ENCODE peak calls at places on chromosomes 5 and 9, in ten cellular contexts. Z is upper lobe of right lung, E is endothelial cell of umbilical vein, F is colonic mucosa, G is IMR-90, K is pancreas, N is A549, O is gastrocnemius medialis, C is cardiac muscle cell, J is PC-3. U is an unnamed sample.
A peak's percentile ranks its signal among the peaks of the same experiment; 100 is the strongest.

GRCh38 chr5:146867996-146868708 is 10.4 kb downstream of the PPP2R2B start:
- DNase-seq in C (no peak), J (no peak), K (no peak), O (no peak), E (no peak), G (no peak), F (no peak), Z (no peak), N (no peak), U (no peak)

GRCh38 chr5:52893863-52894262 is 95.3 kb upstream of the ITGA2 start:
- DNase-seq in N (no peak), K (no peak), G (no peak), C (no peak), O (no peak), F (no peak), J (no peak), Z (no peak), E (no peak), U (no peak)

GRCh38 chr9:81719972-81720371 is 30.6 kb upstream of the TLE1 start:
- DNase-seq in Z (no peak), K (no peak), O (no peak), C (no peak), J (no peak), E (no peak), G (no peak), N (no peak), F (no peak), U (no peak)

GRCh38 chr5:354581-355378 is 33.3 kb downstream of the AHRR start:
- DNase-seq in Z (no peak), G (no peak), F (no peak), N (no peak), O (no peak), J (no peak), C (no peak), K (no peak), E (no peak), U (no peak)

GRCh38 chr9:19127881-19128719 is 808 bp upstream of the PLIN2 start:
- DNase-seq in Z (peak; percentile 71), G (no peak), O (no peak), J (no peak), C (peak; percentile 58), F (peak; percentile 50), N (peak; percentile 29), E (peak; percentile 59), K (peak; percentile 43), U (peak; percentile 66)

GRCh38 chr5:134479839-134480238 is 45.6 kb upstream of the JADE2 start:
- DNase-seq in Z (no peak), O (no peak), C (no peak), N (no peak), K (no peak), E (no peak), G (no peak), F (no peak), J (no peak), U (no peak)

GRCh38 chr5:150502106-150502505 is 5.8 kb upstream of the NDST1 start:
- DNase-seq in C (no peak), J (no peak), O (no peak), N (no peak), K (no peak), G (peak; percentile 49), E (no peak), Z (no peak), F (no peak), U (no peak)

GRCh38 chr5:6632324-6632930 is 417 bp downstream of the NSUN2 start:
- DNase-seq in K (no peak), C (peak; percentile 36), O (no peak), G (no peak), F (no peak), Z (no peak), E (no peak), J (peak; percentile 55), N (no peak), U (no peak)

GRCh38 chr9:79570449-79571308 is 1.1 kb upstream of the TLE4 start:
- DNase-seq in J (peak; percentile 12), E (peak; percentile 34), N (peak; percentile 69), F (peak; percentile 34), Z (peak; percentile 79), C (peak; percentile 59), G (peak; percentile 63), O (peak; percentile 11), K (peak; percentile 73), U (peak; percentile 55)

GRCh38 chr9:137315581-137316011 is 13.5 kb upstream of the NRARP start:
- DNase-seq in J (no peak), K (peak; percentile 79), E (no peak), O (no peak), F (no peak), G (no peak), N (peak; percentile 14), Z (no peak), C (no peak), U (no peak)

GRCh38 chr9:7169717-7170348 is 412.1 kb downstream of the KDM4C start:
- DNase-seq in C (peak; percentile 53), N (no peak), O (no peak), Z (no peak), J (no peak), F (no peak), K (no peak), G (peak; percentile 22), E (no peak), U (no peak)

GRCh38 chr9:85742630-85742928 is 825 bp upstream of the AGTPBP1 start:
- DNase-seq in C (peak; percentile 73), G (peak; percentile 72), J (peak; percentile 40), N (peak; percentile 20), Z (no peak), O (no peak), K (no peak), F (no peak), E (no peak), U (no peak)

GRCh38 chr5:51433052-51433710 is 49.9 kb downstream of the ISL1 start:
- DNase-seq in K (no peak), E (peak; percentile 37), J (peak; percentile 65), O (no peak), F (no peak), N (no peak), Z (no peak), C (no peak), G (no peak), U (no peak)

GRCh38 chr5:17258429-17258828 is 41.0 kb downstream of the BASP1 start:
- DNase-seq in G (peak; percentile 68), K (no peak), E (no peak), C (no peak), O (no peak), F (no peak), Z (no peak), N (no peak), J (peak; percentile 98), U (no peak)

GRCh38 chr9:20620658-20621552 is 1.4 kb downstream of the MLLT3 start:
- DNase-seq in G (peak; percentile 53), F (peak; percentile 57), Z (peak; percentile 73), C (peak; percentile 48), O (peak; percentile 17), E (peak; percentile 54), J (peak; percentile 3), K (peak; percentile 60), N (peak; percentile 26), U (peak; percentile 59)

GRCh38 chr9:20616808-20617207 is 5.5 kb downstream of the MLLT3 start:
- DNase-seq in O (no peak), K (no peak), G (no peak), E (no peak), C (no peak), Z (no peak), J (no peak), F (no peak), N (no peak), U (no peak)

GRCh38 chr9:20619492-20619860 is 2.8 kb downstream of the MLLT3 start:
- DNase-seq in F (no peak), E (no peak), G (no peak), Z (no peak), C (no peak), N (no peak), J (peak; percentile 22), O (no peak), K (no peak), U (no peak)

GRCh38 chr9:20621553-20622329 is 558 bp downstream of the MLLT3 start:
- DNase-seq in J (peak; percentile 26), C (peak; percentile 85), K (peak; percentile 88), O (peak; percentile 66), Z (peak; percentile 86), G (peak; percentile 70), E (peak; percentile 70), F (peak; percentile 83), N (peak; percentile 86), U (peak; percentile 80)

GRCh38 chr9:20618361-20618799 is 3.9 kb downstream of the MLLT3 start:
- DNase-seq in N (peak; percentile 66), O (no peak), C (peak; percentile 81), E (peak; percentile 92), F (peak; percentile 73), G (peak; percentile 77), Z (no peak), J (peak; percentile 87), K (no peak), U (no peak)
- H3K4me1 ChIP-seq in N (peaks cover 57% of the 10 kb centered on the region), O (peaks cover 5% of the 10 kb centered on the region), C (peaks cover 9% of the 10 kb centered on the region), E (peaks cover 21% of the 10 kb centered on the region), F (peaks cover 5% of the 10 kb centered on the region), G (peaks cover 7% of the 10 kb centered on the region), Z (peaks cover 9% of the 10 kb centered on the region), J (peaks cover 30% of the 10 kb centered on the region), K (peaks cover 8% of the 10 kb centered on the region), U (peaks cover 30% of the 10 kb centered on the region)

DNA sequence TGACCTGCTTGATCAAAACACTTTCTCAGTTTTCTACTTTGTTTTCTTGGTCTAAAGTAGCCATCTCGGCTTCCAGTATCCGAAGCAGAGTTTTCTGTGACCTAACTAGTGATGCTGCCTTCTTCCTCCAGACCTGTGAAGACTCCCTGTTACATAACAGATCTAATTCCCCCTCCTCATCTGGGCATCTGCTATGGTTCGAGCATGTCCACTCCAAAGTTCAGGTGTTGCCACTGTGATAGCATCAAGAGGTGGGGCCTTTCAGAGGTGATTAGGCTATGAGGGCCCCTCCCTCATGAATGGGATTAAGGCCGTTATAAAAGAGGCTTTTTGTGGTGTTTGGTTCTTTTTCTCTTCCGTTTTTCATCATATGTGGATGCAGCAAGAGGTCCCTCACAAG is 20.3 kb downstream of the TTC23L start:
- DNase-seq in J (no peak), N (no peak), C (no peak), E (no peak), G (no peak), F (no peak), Z (no peak), K (no peak), O (no peak), U (no peak)
- H3K27ac ChIP-seq in J (no peak overlapping the region), N (no peak overlapping the region), C (no peak overlapping the region), E (no peak overlapping the region), G (no peak overlapping the region), F (no peak overlapping the region), Z (no peak overlapping the region), K (no peak overlapping the region), O (no peak overlapping the region), U (no peak overlapping the region)

DNA sequence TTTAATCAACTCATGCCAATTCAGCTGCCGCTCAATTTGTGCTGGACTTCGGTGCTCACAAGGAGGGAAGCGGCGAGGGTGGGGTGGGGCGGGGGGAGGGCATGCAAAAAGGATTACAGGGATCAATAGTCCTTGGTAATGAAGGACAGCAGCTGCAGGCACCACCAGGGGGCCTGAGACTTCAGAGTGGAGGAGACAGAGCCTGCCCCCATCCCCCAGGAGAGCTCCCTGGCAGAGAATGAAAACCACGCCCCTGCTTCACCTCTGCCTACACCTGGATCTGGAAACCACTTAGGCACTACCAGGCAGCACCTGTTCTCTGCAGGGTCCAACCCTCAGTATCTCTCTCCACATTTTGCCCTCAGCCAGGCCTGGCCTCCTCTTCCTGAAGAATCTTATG is 155.6 kb downstream of the TRIM32 start:
- DNase-seq in F (no peak), K (no peak), N (no peak), E (no peak), C (no peak), Z (no peak), O (no peak), J (peak; percentile 17), G (no peak), U (no peak)
- TF ChIP-seq CTCF in F (no peak), K (no peak), N (no peak), E (no peak), C (no peak), Z (no peak), O (no peak), J (no peak), G (no peak), U (no peak)

GRCh38 chr9:129143461-129143927 is 32.3 kb downstream of the PTPA start:
- DNase-seq in G (peak; percentile 84), O (no peak), E (peak; percentile 70), N (no peak), K (peak; percentile 75), Z (peak; percentile 73), F (peak; percentile 60), J (no peak), C (peak; percentile 98), U (peak; percentile 66)
- H3K4me1 ChIP-seq in G (peaks cover 64% of the 10 kb centered on the region), O (peaks cover 84% of the 10 kb centered on the region), E (peaks cover 54% of the 10 kb centered on the region), N (peaks cover 74% of the 10 kb centered on the region), K (peaks cover 15% of the 10 kb centered on the region), Z (peaks cover 81% of the 10 kb centered on the region), F (peaks cover 25% of the 10 kb centered on the region), J (peaks cover 29% of the 10 kb centered on the region), C (peaks cover 71% of the 10 kb centered on the region), U (peaks cover 90% of the 10 kb centered on the region)

U was measured in lower lobe of right lung.